ENCODE peak calls at places on chromosomes 3 and 15, in ten cellular contexts. One of them, this sample, is unnamed.

GRCh38 chr15:52464478-52464877 is 64.2 kb downstream of the MYO5A start:
- DNase-seq in psoas muscle: no peak
- DNase-seq in GM13977: peak; percentile 63
- DNase-seq in lung: no peak
- DNase-seq in uterus: no peak
- DNase-seq in left ventricle myocardium inferior: no peak
- DNase-seq in AG09309: no peak
- DNase-seq in heart right ventricle: no peak
- DNase-seq in ascending aorta: no peak
- DNase-seq in transverse colon: no peak
- DNase-seq in this sample: no peak

GRCh38 chr3:139307072-139307491 is 36.7 kb upstream of the MRPS22 start:
- DNase-seq in psoas muscle: no peak
- DNase-seq in GM13977: no peak
- DNase-seq in lung: no peak
- DNase-seq in uterus: no peak
- DNase-seq in left ventricle myocardium inferior: no peak
- DNase-seq in AG09309: no peak
- DNase-seq in heart right ventricle: no peak
- DNase-seq in ascending aorta: no peak
- DNase-seq in transverse colon: no peak
- DNase-seq in this sample: no peak

GRCh38 chr3:137110392-137110996 is 152.7 kb downstream of the IL20RB start:
- DNase-seq in psoas muscle: no peak
- DNase-seq in GM13977: peak; percentile 45
- DNase-seq in lung: no peak
- DNase-seq in uterus: no peak
- DNase-seq in left ventricle myocardium inferior: no peak
- DNase-seq in AG09309: no peak
- DNase-seq in heart right ventricle: no peak
- DNase-seq in ascending aorta: no peak
- DNase-seq in transverse colon: no peak
- DNase-seq in this sample: no peak

GRCh38 chr3:179942560-179943075 is 94.1 kb downstream of the PEX5L start:
- DNase-seq in psoas muscle: no peak
- DNase-seq in GM13977: no peak
- DNase-seq in lung: no peak
- DNase-seq in uterus: no peak
- DNase-seq in left ventricle myocardium inferior: no peak
- DNase-seq in AG09309: no peak
- DNase-seq in heart right ventricle: no peak
- DNase-seq in ascending aorta: no peak
- DNase-seq in transverse colon: no peak
- DNase-seq in this sample: no peak

GRCh38 chr3:170356596-170357175 is 829 bp upstream of the SKIL start:
- DNase-seq in psoas muscle: peak; percentile 89
- DNase-seq in GM13977: peak; percentile 86
- DNase-seq in lung: peak; percentile 84
- DNase-seq in uterus: peak; percentile 87
- DNase-seq in left ventricle myocardium inferior: peak; percentile 90
- DNase-seq in AG09309: peak; percentile 37
- DNase-seq in heart right ventricle: peak; percentile 91
- DNase-seq in ascending aorta: peak; percentile 31
- DNase-seq in transverse colon: peak; percentile 89
- DNase-seq in this sample: no peak

GRCh38 chr3:165070682-165071081 is 7.6 kb downstream of the SI start:
- DNase-seq in psoas muscle: no peak
- DNase-seq in GM13977: no peak
- DNase-seq in lung: no peak
- DNase-seq in uterus: no peak
- DNase-seq in left ventricle myocardium inferior: no peak
- DNase-seq in AG09309: no peak
- DNase-seq in heart right ventricle: no peak
- DNase-seq in ascending aorta: no peak
- DNase-seq in transverse colon: no peak
- DNase-seq in this sample: no peak

GRCh38 chr3:25035511-25035910 is 392.6 kb upstream of the RARB start:
- DNase-seq in psoas muscle: no peak
- DNase-seq in GM13977: no peak
- DNase-seq in lung: no peak
- DNase-seq in uterus: no peak
- DNase-seq in left ventricle myocardium inferior: no peak
- DNase-seq in AG09309: no peak
- DNase-seq in heart right ventricle: no peak
- DNase-seq in ascending aorta: no peak
- DNase-seq in transverse colon: no peak
- DNase-seq in this sample: no peak

GRCh38 chr15:93452537-93453211 is 363.7 kb upstream of the RGMA start:
- DNase-seq in psoas muscle: no peak
- DNase-seq in GM13977: no peak
- DNase-seq in lung: no peak
- DNase-seq in uterus: no peak
- DNase-seq in left ventricle myocardium inferior: no peak
- DNase-seq in AG09309: no peak
- DNase-seq in heart right ventricle: no peak
- DNase-seq in ascending aorta: no peak
- DNase-seq in transverse colon: no peak
- DNase-seq in this sample: no peak

GRCh38 chr15:80514071-80514780 is 110.0 kb downstream of the ARNT2 start:
- DNase-seq in psoas muscle: no peak
- DNase-seq in GM13977: no peak
- DNase-seq in lung: no peak
- DNase-seq in uterus: no peak
- DNase-seq in left ventricle myocardium inferior: no peak
- DNase-seq in AG09309: peak; percentile 66
- DNase-seq in heart right ventricle: no peak
- DNase-seq in ascending aorta: no peak
- DNase-seq in transverse colon: no peak
- DNase-seq in this sample: no peak

GRCh38 chr15:62209821-62210220 is 44.7 kb upstream of the C2CD4B start:
- DNase-seq in psoas muscle: no peak
- DNase-seq in GM13977: no peak
- DNase-seq in lung: no peak
- DNase-seq in uterus: no peak
- DNase-seq in left ventricle myocardium inferior: no peak
- DNase-seq in AG09309: no peak
- DNase-seq in heart right ventricle: no peak
- DNase-seq in ascending aorta: no peak
- DNase-seq in transverse colon: peak; percentile 22
- DNase-seq in this sample: no peak

DNA sequence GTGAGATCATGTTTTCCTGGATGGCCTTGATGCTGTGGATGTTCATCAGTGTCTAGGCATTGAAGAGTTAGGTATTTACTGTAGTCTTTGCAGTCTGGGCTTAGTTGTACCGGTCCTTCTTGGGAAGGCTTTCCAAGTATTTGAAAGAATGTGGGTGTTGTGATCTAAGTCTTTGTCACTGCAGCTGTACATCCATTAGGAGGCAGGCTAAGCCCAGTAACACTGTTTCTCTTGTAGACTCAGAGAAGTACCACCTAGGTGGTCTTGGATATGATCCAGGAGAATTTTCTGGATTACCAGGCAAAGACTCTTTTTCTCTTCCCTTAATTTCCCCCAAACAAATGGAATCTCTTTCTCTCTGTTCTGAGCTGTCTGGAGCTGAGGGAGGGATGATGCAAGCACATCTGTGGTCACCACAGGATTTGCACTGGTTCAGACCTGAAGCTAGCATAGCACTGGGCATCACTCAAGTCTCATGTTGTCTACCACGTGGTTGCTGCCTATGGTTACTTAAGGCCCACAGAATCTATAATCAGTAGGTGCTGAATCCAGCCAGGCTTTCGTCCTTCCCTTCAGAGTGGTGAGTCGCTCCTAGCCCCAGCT is 227.6 kb downstream of the NECTIN3 start:
- DNase-seq in psoas muscle: no peak
- DNase-seq in GM13977: no peak
- DNase-seq in lung: no peak
- DNase-seq in uterus: no peak
- DNase-seq in left ventricle myocardium inferior: no peak
- DNase-seq in AG09309: peak; percentile 39
- DNase-seq in heart right ventricle: no peak
- DNase-seq in ascending aorta: no peak
- DNase-seq in transverse colon: no peak
- DNase-seq in this sample: no peak
- TF ChIP-seq CTCF in psoas muscle: no peak
- TF ChIP-seq CTCF in GM13977: no peak
- TF ChIP-seq CTCF in lung: no peak
- TF ChIP-seq CTCF in uterus: no peak
- TF ChIP-seq CTCF in left ventricle myocardium inferior: no peak
- TF ChIP-seq CTCF in AG09309: peak; percentile 40
- TF ChIP-seq CTCF in heart right ventricle: no peak
- TF ChIP-seq CTCF in ascending aorta: no peak
- TF ChIP-seq CTCF in transverse colon: no peak
- TF ChIP-seq CTCF in this sample: no peak

GRCh38 chr3:130539005-130539404 is 22.0 kb downstream of the COL6A6 start:
- DNase-seq in psoas muscle: no peak
- DNase-seq in GM13977: peak; percentile 42
- DNase-seq in lung: peak; percentile 37
- DNase-seq in uterus: no peak
- DNase-seq in left ventricle myocardium inferior: no peak
- DNase-seq in AG09309: no peak
- DNase-seq in heart right ventricle: no peak
- DNase-seq in ascending aorta: no peak
- DNase-seq in transverse colon: peak; percentile 28
- DNase-seq in this sample: no peak
- TF ChIP-seq CTCF in psoas muscle: no peak
- TF ChIP-seq CTCF in GM13977: peak; percentile 66
- TF ChIP-seq CTCF in lung: peak; percentile 30
- TF ChIP-seq CTCF in uterus: no peak
- TF ChIP-seq CTCF in left ventricle myocardium inferior: peak; percentile 54
- TF ChIP-seq CTCF in AG09309: peak; percentile 62
- TF ChIP-seq CTCF in heart right ventricle: no peak
- TF ChIP-seq CTCF in ascending aorta: no peak
- TF ChIP-seq CTCF in transverse colon: peak; percentile 41
- TF ChIP-seq CTCF in this sample: no peak

GRCh38 chr3:106908181-106908938 is 468.9 kb upstream of the CCDC54 start:
- DNase-seq in psoas muscle: no peak
- DNase-seq in GM13977: no peak
- DNase-seq in lung: no peak
- DNase-seq in uterus: no peak
- DNase-seq in left ventricle myocardium inferior: no peak
- DNase-seq in AG09309: no peak
- DNase-seq in heart right ventricle: no peak
- DNase-seq in ascending aorta: no peak
- DNase-seq in transverse colon: no peak
- DNase-seq in this sample: no peak

GRCh38 chr3:106913111-106913698 is 464.0 kb upstream of the CCDC54 start:
- DNase-seq in psoas muscle: no peak
- DNase-seq in GM13977: no peak
- DNase-seq in lung: no peak
- DNase-seq in uterus: no peak
- DNase-seq in left ventricle myocardium inferior: no peak
- DNase-seq in AG09309: no peak
- DNase-seq in heart right ventricle: no peak
- DNase-seq in ascending aorta: no peak
- DNase-seq in transverse colon: no peak
- DNase-seq in this sample: no peak

GRCh38 chr3:106913966-106914365 is 463.3 kb upstream of the CCDC54 start:
- DNase-seq in psoas muscle: no peak
- DNase-seq in GM13977: no peak
- DNase-seq in lung: no peak
- DNase-seq in uterus: no peak
- DNase-seq in left ventricle myocardium inferior: no peak
- DNase-seq in AG09309: no peak
- DNase-seq in heart right ventricle: no peak
- DNase-seq in ascending aorta: no peak
- DNase-seq in transverse colon: no peak
- DNase-seq in this sample: no peak
- TF ChIP-seq CTCF in psoas muscle: no peak
- TF ChIP-seq CTCF in GM13977: no peak
- TF ChIP-seq CTCF in lung: no peak
- TF ChIP-seq CTCF in uterus: no peak
- TF ChIP-seq CTCF in left ventricle myocardium inferior: no peak
- TF ChIP-seq CTCF in AG09309: no peak
- TF ChIP-seq CTCF in heart right ventricle: no peak
- TF ChIP-seq CTCF in ascending aorta: no peak
- TF ChIP-seq CTCF in transverse colon: no peak
- TF ChIP-seq CTCF in this sample: no peak

GRCh38 chr3:31546725-31547124 is 14.0 kb downstream of the STT3B start:
- DNase-seq in psoas muscle: no peak
- DNase-seq in GM13977: no peak
- DNase-seq in lung: no peak
- DNase-seq in uterus: no peak
- DNase-seq in left ventricle myocardium inferior: no peak
- DNase-seq in AG09309: no peak
- DNase-seq in heart right ventricle: no peak
- DNase-seq in ascending aorta: no peak
- DNase-seq in transverse colon: no peak
- DNase-seq in this sample: no peak

GRCh38 chr3:31553258-31553657 is 20.5 kb downstream of the STT3B start:
- DNase-seq in psoas muscle: no peak
- DNase-seq in GM13977: no peak
- DNase-seq in lung: no peak
- DNase-seq in uterus: no peak
- DNase-seq in left ventricle myocardium inferior: no peak
- DNase-seq in AG09309: no peak
- DNase-seq in heart right ventricle: no peak
- DNase-seq in ascending aorta: no peak
- DNase-seq in transverse colon: no peak
- DNase-seq in this sample: no peak

GRCh38 chr3:31552103-31552502 is 19.4 kb downstream of the STT3B start:
- DNase-seq in psoas muscle: no peak
- DNase-seq in GM13977: no peak
- DNase-seq in lung: no peak
- DNase-seq in uterus: no peak
- DNase-seq in left ventricle myocardium inferior: no peak
- DNase-seq in AG09309: no peak
- DNase-seq in heart right ventricle: no peak
- DNase-seq in ascending aorta: no peak
- DNase-seq in transverse colon: no peak
- DNase-seq in this sample: no peak

GRCh38 chr3:31546152-31546551 is 13.4 kb downstream of the STT3B start:
- DNase-seq in psoas muscle: no peak
- DNase-seq in GM13977: no peak
- DNase-seq in lung: no peak
- DNase-seq in uterus: no peak
- DNase-seq in left ventricle myocardium inferior: no peak
- DNase-seq in AG09309: no peak
- DNase-seq in heart right ventricle: peak; percentile 28
- DNase-seq in ascending aorta: no peak
- DNase-seq in transverse colon: no peak
- DNase-seq in this sample: no peak

DNA sequence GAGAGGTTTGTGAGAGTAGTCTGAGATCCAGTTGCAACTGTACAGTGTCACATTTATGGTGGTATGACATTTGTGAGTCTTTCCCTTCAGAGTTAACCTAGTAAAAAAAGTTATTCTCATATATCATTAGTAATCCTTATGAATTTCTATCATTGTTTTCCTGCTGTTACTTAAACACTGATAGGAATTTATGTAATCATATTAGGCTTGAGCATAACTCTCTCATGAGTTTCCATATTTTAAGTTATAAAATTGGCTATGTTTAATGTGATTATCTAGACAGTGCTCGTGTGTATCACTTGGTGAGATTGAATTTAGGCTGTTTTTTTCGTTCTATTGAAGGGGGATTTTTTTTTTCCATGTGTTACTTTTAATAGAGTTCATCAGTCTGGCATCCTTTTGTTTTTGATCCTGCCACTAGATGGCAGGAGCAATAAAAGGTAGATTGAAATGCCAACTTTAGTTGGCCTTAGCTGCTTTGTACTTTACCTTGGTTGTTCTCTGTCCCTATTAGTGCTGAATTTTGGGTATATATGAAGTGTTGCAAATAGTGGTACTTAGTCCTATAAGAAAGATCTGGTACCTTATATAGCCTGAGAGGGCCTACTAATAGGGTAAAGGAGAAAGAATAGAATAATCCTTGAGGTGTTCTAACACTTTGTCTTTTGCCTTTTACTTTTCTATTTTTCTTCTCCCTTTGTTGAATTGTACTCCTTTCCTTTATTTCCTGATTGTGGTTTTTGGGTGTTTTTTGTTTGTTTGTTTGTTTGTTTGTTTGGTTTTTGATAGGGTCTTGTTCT is 17.9 kb downstream of the STT3B start:
- DNase-seq in psoas muscle: no peak
- DNase-seq in GM13977: no peak
- DNase-seq in lung: no peak
- DNase-seq in uterus: no peak
- DNase-seq in left ventricle myocardium inferior: no peak
- DNase-seq in AG09309: no peak
- DNase-seq in heart right ventricle: no peak
- DNase-seq in ascending aorta: no peak
- DNase-seq in transverse colon: no peak
- DNase-seq in this sample: no peak
- TF ChIP-seq CTCF in psoas muscle: peak; percentile 73
- TF ChIP-seq CTCF in GM13977: peak; percentile 48
- TF ChIP-seq CTCF in lung: peak; percentile 39
- TF ChIP-seq CTCF in uterus: peak; percentile 51
- TF ChIP-seq CTCF in left ventricle myocardium inferior: peak; percentile 73
- TF ChIP-seq CTCF in AG09309: peak; percentile 58
- TF ChIP-seq CTCF in heart right ventricle: peak; percentile 46
- TF ChIP-seq CTCF in ascending aorta: peak; percentile 28
- TF ChIP-seq CTCF in transverse colon: peak; percentile 57
- TF ChIP-seq CTCF in this sample: peak; percentile 79

This sample was measured in natural killer cell.